ENCODE peak calls at places on chromosomes 7 and 10, in five cellular contexts. G is GM13976; W is effector memory CD8-positive, alpha-beta T cell; Q is NCI-H69; L is Calu3. A is an unnamed sample.

GRCh38 chr10:61903991-61904350 is 2.5 kb downstream of the ARID5B start:
- DNase-seq in G (no peak), W (no peak), Q (peak; percentile 89), L (no peak), A (no peak)

GRCh38 chr7:157593541-157593940 is 256.7 kb downstream of the DNAJB6 start:
- DNase-seq in G (no peak), W (no peak), Q (no peak), L (no peak), A (no peak)

GRCh38 chr7:66110861-66111260 is 3.8 kb upstream of the CRCP start:
- DNase-seq in G (no peak), W (no peak), Q (no peak), L (no peak), A (peak; percentile 49)

GRCh38 chr10:84244651-84245270 is at the start of gene RGR:
- DNase-seq in G (no peak), W (no peak), Q (peak; percentile 58), L (no peak), A (no peak)

GRCh38 chr10:97542169-97543024 is 30.2 kb upstream of the ANKRD2 start:
- DNase-seq in G (no peak), W (no peak), Q (peak; percentile 32), L (peak; percentile 75), A (peak; percentile 92)

GRCh38 chr10:112716076-112716475 is 234.0 kb upstream of the TCF7L2 start:
- DNase-seq in G (no peak), W (no peak), Q (no peak), L (no peak), A (peak; percentile 90)

GRCh38 chr10:130191380-130191779 is 55.2 kb downstream of the GLRX3 start:
- DNase-seq in G (no peak), W (no peak), Q (no peak), L (no peak), A (no peak)

GRCh38 chr7:95335093-95335492 is 10.8 kb upstream of the PON1 start:
- DNase-seq in G (no peak), W (no peak), Q (no peak), L (no peak), A (no peak)

GRCh38 chr7:26658698-26659084 is 205.7 kb downstream of the SKAP2 start:
- DNase-seq in G (no peak), W (no peak), Q (peak; percentile 97), L (no peak), A (no peak)

GRCh38 chr10:90862908-90863514 is 5.2 kb upstream of the HTR7 start:
- DNase-seq in G (no peak), W (no peak), Q (peak; percentile 4), L (peak; percentile 9), A (peak; percentile 59)

GRCh38 chr10:119466655-119467054 is 75.9 kb downstream of the RGS10 start:
- DNase-seq in G (peak; percentile 59), W (peak; percentile 42), Q (no peak), L (peak; percentile 35), A (no peak)

GRCh38 chr10:102832987-102833386 is 4.2 kb downstream of the CYP17A1 start:
- DNase-seq in G (no peak), W (no peak), Q (no peak), L (no peak), A (peak; percentile 86)

GRCh38 chr7:37208528-37208927 is 240.1 kb downstream of the ELMO1 start:
- DNase-seq in G (peak; percentile 57), W (no peak), Q (peak; percentile 74), L (peak; percentile 63), A (peak; percentile 76)

GRCh38 chr7:143979359-143979758 is 20.8 kb upstream of the OR6B1 start:
- DNase-seq in G (no peak), W (no peak), Q (no peak), L (no peak), A (peak; percentile 33)

GRCh38 chr7:156380261-156380660 is 260.3 kb upstream of the RNF32 start:
- DNase-seq in G (no peak), W (no peak), Q (no peak), L (peak; percentile 61), A (no peak)

GRCh38 chr10:114477285-114477684 is 73.0 kb upstream of the AFAP1L2 start:
- DNase-seq in G (no peak), W (no peak), Q (no peak), L (no peak), A (no peak)

GRCh38 chr7:25350074-25350473 is 121.8 kb upstream of the NPVF start:
- DNase-seq in G (no peak), W (no peak), Q (no peak), L (no peak), A (peak; percentile 77)

GRCh38 chr10:77699080-77699645 is 61.6 kb upstream of the KCNMA1 start:
- DNase-seq in G (no peak), W (no peak), Q (no peak), L (no peak), A (no peak)

GRCh38 chr7:105664816-105665525 is 83.7 kb upstream of the EFCAB10 start:
- DNase-seq in G (no peak), W (no peak), Q (peak; percentile 96), L (peak; percentile 69), A (no peak)

GRCh38 chr10:14532473-14533251 is 201.9 kb upstream of the FRMD4A start:
- DNase-seq in G (no peak), W (no peak), Q (no peak), L (peak; percentile 48), A (peak; percentile 98)

GRCh38 chr7:42746226-42746625 is 165.6 kb downstream of the C7orf25 start:
- DNase-seq in G (no peak), W (no peak), Q (no peak), L (no peak), A (no peak)

GRCh38 chr10:119029613-119030420 is at the start of gene NANOS1:
- DNase-seq in G (no peak), W (no peak), Q (no peak), L (peak; percentile 36), A (no peak)

GRCh38 chr7:75944507-75944906 is 29.6 kb downstream of the POR start:
- DNase-seq in G (no peak), W (no peak), Q (no peak), L (no peak), A (no peak)

A was measured in trophoblast cell.